ENCODE peak calls at places on chromosomes 16 and 17, in five cellular contexts. Q, T, Y, H and C are unnamed samples.

GRCh38 chr17:77143306-77143705 is 2.5 kb downstream of the SEC14L1 start:
- DNase-seq in Q (no peak), T (no peak), Y (no peak), H (no peak), C (no peak)

GRCh38 chr17:68771867-68772515 is 170.8 kb upstream of the FAM20A start:
- DNase-seq in Q (peak; percentile 54), T (no peak), Y (no peak), H (no peak), C (peak; percentile 60)

GRCh38 chr17:76667786-76668453 is 24.4 kb upstream of the ST6GALNAC1 start:
- DNase-seq in Q (no peak), T (peak; percentile 29), Y (no peak), H (no peak), C (no peak)

GRCh38 chr17:40622509-40622928 is 25.1 kb downstream of the SMARCE1 start:
- DNase-seq in Q (no peak), T (no peak), Y (no peak), H (no peak), C (no peak)

GRCh38 chr16:67767953-67768352 is 38.4 kb downstream of the RANBP10 start:
- DNase-seq in Q (no peak), T (no peak), Y (no peak), H (no peak), C (no peak)

GRCh38 chr16:4264546-4264945 is 8.3 kb downstream of the TFAP4 start:
- DNase-seq in Q (no peak), T (no peak), Y (peak; percentile 17), H (no peak), C (no peak)

GRCh38 chr17:83189673-83190385 is 110.4 kb downstream of the METRNL start:
- DNase-seq in Q (no peak), T (peak; percentile 79), Y (no peak), H (peak; percentile 85), C (peak; percentile 71)

GRCh38 chr16:86387461-86388440 is 122.6 kb upstream of the FOXF1 start:
- DNase-seq in Q (peak; percentile 20), T (no peak), Y (no peak), H (no peak), C (no peak)

GRCh38 chr17:34154916-34155730 is 100.0 kb upstream of the CCL2 start:
- DNase-seq in Q (no peak), T (no peak), Y (no peak), H (peak; percentile 27), C (no peak)

GRCh38 chr17:82753516-82753915 is 1.7 kb downstream of the TBCD start:
- DNase-seq in Q (no peak), T (no peak), Y (no peak), H (no peak), C (no peak)

GRCh38 chr17:72266099-72266852 is 145.5 kb downstream of the SOX9 start:
- DNase-seq in Q (no peak), T (no peak), Y (no peak), H (no peak), C (no peak)

GRCh38 chr17:31808521-31808920 is 50.5 kb downstream of the COPRS start:
- DNase-seq in Q (no peak), T (no peak), Y (no peak), H (no peak), C (no peak)

GRCh38 chr16:57906385-57907316 is 64.3 kb downstream of the CNGB1 start:
- DNase-seq in Q (no peak), T (no peak), Y (no peak), H (peak; percentile 77), C (no peak)

GRCh38 chr17:11803226-11803625 is 194.0 kb downstream of the ZNF18 start:
- DNase-seq in Q (no peak), T (no peak), Y (no peak), H (no peak), C (no peak)

GRCh38 chr16:77383606-77384187 is 51.1 kb downstream of the ADAMTS18 start:
- DNase-seq in Q (no peak), T (no peak), Y (no peak), H (no peak), C (no peak)

GRCh38 chr16:86466695-86467406 is 43.5 kb upstream of the FOXF1 start:
- DNase-seq in Q (no peak), T (peak; percentile 94), Y (peak; percentile 41), H (no peak), C (no peak)

GRCh38 chr17:30363715-30364202 is 15.0 kb upstream of the CPD start:
- DNase-seq in Q (no peak), T (no peak), Y (peak; percentile 46), H (no peak), C (no peak)

GRCh38 chr17:67687541-67687940 is 30.2 kb upstream of the NOL11 start:
- DNase-seq in Q (no peak), T (no peak), Y (no peak), H (no peak), C (no peak)

GRCh38 chr17:61647044-61647443 is 56.0 kb upstream of the NACA2 start:
- DNase-seq in Q (no peak), T (no peak), Y (no peak), H (no peak), C (no peak)

GRCh38 chr17:3750926-3751325 is 27.2 kb downstream of the HASPIN start:
- DNase-seq in Q (no peak), T (no peak), Y (peak; percentile 42), H (no peak), C (no peak)

GRCh38 chr16:70674221-70675014 is 11.4 kb downstream of the MTSS2 start:
- DNase-seq in Q (no peak), T (peak; percentile 56), Y (no peak), H (no peak), C (no peak)

GRCh38 chr17:17682293-17682736 is 1.1 kb downstream of the RAI1 start:
- DNase-seq in Q (peak; percentile 50), T (peak; percentile 84), Y (peak; percentile 67), H (peak; percentile 93), C (no peak)

GRCh38 chr17:40443988-40444899 is 994 bp downstream of the IGFBP4 start:
- DNase-seq in Q (no peak), T (no peak), Y (peak; percentile 27), H (no peak), C (no peak)

GRCh38 chr16:3175157-3176153 is 12.5 kb upstream of the OR1F1 start:
- DNase-seq in Q (peak; percentile 71), T (peak; percentile 50), Y (no peak), H (peak; percentile 70), C (no peak)

GRCh38 chr17:80706454-80706853 is 161.8 kb downstream of the RPTOR start:
- DNase-seq in Q (no peak), T (no peak), Y (no peak), H (no peak), C (no peak)

GRCh38 chr16:88119881-88120280 is 168.6 kb downstream of the BANP start:
- DNase-seq in Q (no peak), T (no peak), Y (no peak), H (peak; percentile 69), C (no peak)

GRCh38 chr17:82923366-82924113 is 83.7 kb upstream of the ZNF750 start:
- DNase-seq in Q (no peak), T (no peak), Y (no peak), H (peak; percentile 50), C (no peak)

GRCh38 chr17:44911133-44912001 is 3.9 kb downstream of the GFAP start:
- DNase-seq in Q (peak; percentile 95), T (peak; percentile 84), Y (peak; percentile 72), H (peak; percentile 88), C (peak; percentile 19)

GRCh38 chr16:61274211-61274610 is 762.0 kb downstream of the CDH8 start:
- DNase-seq in Q (no peak), T (no peak), Y (no peak), H (no peak), C (no peak)

DNA sequence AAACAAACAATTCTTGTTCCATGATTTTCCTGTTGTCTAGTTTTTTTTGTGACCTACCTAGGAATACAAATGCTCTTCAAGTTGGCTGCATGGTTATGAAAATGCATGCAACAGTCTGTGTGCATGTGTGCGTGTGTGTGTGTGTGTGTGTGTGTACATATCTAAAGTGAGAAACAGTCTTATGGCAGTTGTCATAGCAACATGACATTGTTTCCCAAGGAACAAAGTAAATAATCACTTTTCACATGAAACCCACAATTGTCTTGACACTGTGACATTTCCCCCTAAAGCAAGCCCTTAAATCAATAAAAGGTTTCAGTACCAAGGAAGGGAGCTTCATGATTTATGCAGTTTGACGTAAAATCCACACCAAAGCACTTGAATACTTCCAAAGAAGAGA is 758.4 kb downstream of the CDH8 start:
- DNase-seq in Q (no peak), T (no peak), Y (no peak), H (no peak), C (no peak)
- TF ChIP-seq EP300 in Q (no peak), T (no peak), Y (no peak), H (no peak), C (no peak)

GRCh38 chr16:31458835-31459721 is at the start of gene ARMC5:
- DNase-seq in Q (peak; percentile 93), T (peak; percentile 99), Y (peak; percentile 98), H (peak; percentile 97), C (peak; percentile 89)
- TF ChIP-seq POLR2A in Q (peak; percentile 69), T (no peak), Y (peak; percentile 65), H (no peak), C (peak; percentile 75)

DNA sequence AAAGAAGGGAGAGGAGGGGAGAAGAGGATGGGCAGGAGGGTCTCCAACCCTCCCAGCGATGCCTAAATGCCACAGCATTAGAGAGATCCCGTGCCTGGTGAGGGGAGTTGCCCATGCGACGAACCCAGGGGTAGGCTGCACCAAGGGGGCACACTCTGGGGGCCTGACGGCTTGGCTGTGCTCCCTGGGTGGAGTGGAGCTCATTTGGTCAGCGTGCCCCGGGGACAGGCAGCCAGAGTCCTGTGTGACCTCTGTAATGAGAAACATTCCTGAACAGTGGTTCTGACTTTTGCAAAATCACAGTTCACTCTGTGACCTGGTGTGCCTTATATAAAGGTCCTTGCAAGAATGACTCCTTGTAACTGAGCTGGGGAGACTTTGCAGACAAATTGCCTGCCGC is 205.0 kb upstream of the N4BP1 start:
- DNase-seq in Q (no peak), T (no peak), Y (no peak), H (peak; percentile 33), C (no peak)
- TF ChIP-seq CTCF in Q (no peak), T (no peak), Y (no peak), H (no peak), C (no peak)

GRCh38 chr17:50037321-50038107 is 18.4 kb upstream of the ITGA3 start:
- DNase-seq in Q (no peak), T (peak; percentile 92), Y (peak; percentile 53), H (peak; percentile 68), C (peak; percentile 14)
- TF ChIP-seq EP300 in Q (peak; percentile 46), T (no peak), Y (no peak), H (no peak), C (peak; percentile 26)

DNA sequence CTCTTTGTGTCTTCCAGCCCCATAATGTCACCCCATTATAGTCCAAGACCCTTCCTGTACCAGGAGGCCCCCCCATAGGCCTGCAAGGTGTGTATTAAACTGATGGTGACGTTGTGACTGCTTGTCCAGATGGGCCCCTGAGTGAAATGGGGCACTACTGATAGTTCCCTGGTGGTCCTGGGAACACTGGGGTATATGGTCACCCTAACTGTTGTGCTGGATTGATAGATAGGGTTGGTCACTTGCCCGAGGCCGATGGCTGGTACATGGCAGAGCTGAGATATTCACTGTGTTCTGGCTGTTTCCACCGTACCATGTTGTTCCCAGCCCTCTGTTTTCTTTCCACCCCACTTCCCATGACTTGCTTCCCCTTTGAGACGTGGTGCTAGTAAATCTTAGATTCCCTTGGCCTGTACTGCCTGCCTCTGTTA is 4.3 kb downstream of the CNP start:
- DNase-seq in Q (no peak), T (no peak), Y (no peak), H (no peak), C (no peak)
- TF ChIP-seq POLR2A in Q (no peak), T (no peak), Y (no peak), H (no peak), C (no peak)